ENCODE peak calls at places on chromosomes 12 and 14, in six cellular contexts. One of them, this sample, is unnamed.

GRCh38 chr12:29024117-29024516 is 125.0 kb upstream of the FAR2 start:
- DNase-seq in NCI-H1417 treated with DMSO at 0.1 percent for 48 hours: no peak
- DNase-seq in NAMALWA: no peak
- DNase-seq in epithelial cell of proximal tubule: no peak
- DNase-seq in foreskin fibroblast: no peak
- DNase-seq in retina: no peak
- DNase-seq in this sample: no peak

GRCh38 chr12:44477331-44477980 is 398.7 kb downstream of the NELL2 start:
- DNase-seq in NCI-H1417 treated with DMSO at 0.1 percent for 48 hours: no peak
- DNase-seq in NAMALWA: no peak
- DNase-seq in epithelial cell of proximal tubule: no peak
- DNase-seq in foreskin fibroblast: no peak
- DNase-seq in retina: no peak
- DNase-seq in this sample: no peak

GRCh38 chr12:125549836-125550235 is 484.6 kb downstream of the AACS start:
- DNase-seq in NCI-H1417 treated with DMSO at 0.1 percent for 48 hours: no peak
- DNase-seq in NAMALWA: peak; percentile 33
- DNase-seq in epithelial cell of proximal tubule: no peak
- DNase-seq in foreskin fibroblast: no peak
- DNase-seq in retina: no peak
- DNase-seq in this sample: peak; percentile 45

GRCh38 chr12:89370411-89370810 is 18.1 kb upstream of the DUSP6 start:
- DNase-seq in NCI-H1417 treated with DMSO at 0.1 percent for 48 hours: no peak
- DNase-seq in NAMALWA: no peak
- DNase-seq in epithelial cell of proximal tubule: no peak
- DNase-seq in foreskin fibroblast: no peak
- DNase-seq in retina: no peak
- DNase-seq in this sample: no peak

GRCh38 chr12:6899837-6900519 is 4.6 kb upstream of the LRRC23 start:
- DNase-seq in NCI-H1417 treated with DMSO at 0.1 percent for 48 hours: no peak
- DNase-seq in NAMALWA: no peak
- DNase-seq in epithelial cell of proximal tubule: no peak
- DNase-seq in foreskin fibroblast: no peak
- DNase-seq in retina: no peak
- DNase-seq in this sample: no peak

GRCh38 chr12:103715494-103715893 is 125.5 kb downstream of the NT5DC3 start:
- DNase-seq in NCI-H1417 treated with DMSO at 0.1 percent for 48 hours: no peak
- DNase-seq in NAMALWA: no peak
- DNase-seq in epithelial cell of proximal tubule: no peak
- DNase-seq in foreskin fibroblast: no peak
- DNase-seq in retina: no peak
- DNase-seq in this sample: no peak

GRCh38 chr14:68283378-68284123 is 464.0 kb downstream of the RAD51B start:
- DNase-seq in NCI-H1417 treated with DMSO at 0.1 percent for 48 hours: no peak
- DNase-seq in NAMALWA: peak; percentile 80
- DNase-seq in epithelial cell of proximal tubule: no peak
- DNase-seq in foreskin fibroblast: no peak
- DNase-seq in retina: no peak
- DNase-seq in this sample: no peak

GRCh38 chr14:85124896-85125295 is 405.0 kb upstream of the FLRT2 start:
- DNase-seq in NCI-H1417 treated with DMSO at 0.1 percent for 48 hours: no peak
- DNase-seq in NAMALWA: no peak
- DNase-seq in epithelial cell of proximal tubule: no peak
- DNase-seq in foreskin fibroblast: no peak
- DNase-seq in retina: peak; percentile 52
- DNase-seq in this sample: no peak

GRCh38 chr12:89349814-89350213 is 2.5 kb downstream of the DUSP6 start:
- DNase-seq in NCI-H1417 treated with DMSO at 0.1 percent for 48 hours: no peak
- DNase-seq in NAMALWA: no peak
- DNase-seq in epithelial cell of proximal tubule: no peak
- DNase-seq in foreskin fibroblast: peak; percentile 49
- DNase-seq in retina: peak; percentile 51
- DNase-seq in this sample: no peak

GRCh38 chr12:22792198-22792597 is 167.2 kb downstream of the ETNK1 start:
- DNase-seq in NCI-H1417 treated with DMSO at 0.1 percent for 48 hours: no peak
- DNase-seq in NAMALWA: no peak
- DNase-seq in epithelial cell of proximal tubule: no peak
- DNase-seq in foreskin fibroblast: no peak
- DNase-seq in retina: no peak
- DNase-seq in this sample: no peak

GRCh38 chr14:103847439-103847953 is at the start of gene PPP1R13B:
- DNase-seq in NCI-H1417 treated with DMSO at 0.1 percent for 48 hours: peak; percentile 59
- DNase-seq in NAMALWA: peak; percentile 91
- DNase-seq in epithelial cell of proximal tubule: no peak
- DNase-seq in foreskin fibroblast: peak; percentile 78
- DNase-seq in retina: peak; percentile 91
- DNase-seq in this sample: peak; percentile 94

GRCh38 chr12:6407206-6407954 is 23.4 kb downstream of the LTBR start:
- DNase-seq in NCI-H1417 treated with DMSO at 0.1 percent for 48 hours: no peak
- DNase-seq in NAMALWA: no peak
- DNase-seq in epithelial cell of proximal tubule: no peak
- DNase-seq in foreskin fibroblast: no peak
- DNase-seq in retina: no peak
- DNase-seq in this sample: no peak

GRCh38 chr14:91892918-91893527 is 25.7 kb upstream of the TC2N start:
- DNase-seq in NCI-H1417 treated with DMSO at 0.1 percent for 48 hours: no peak
- DNase-seq in NAMALWA: peak; percentile 70
- DNase-seq in epithelial cell of proximal tubule: no peak
- DNase-seq in foreskin fibroblast: no peak
- DNase-seq in retina: no peak
- DNase-seq in this sample: peak; percentile 48

GRCh38 chr14:54086780-54087179 is 130.2 kb upstream of the BMP4 start:
- DNase-seq in NCI-H1417 treated with DMSO at 0.1 percent for 48 hours: no peak
- DNase-seq in NAMALWA: no peak
- DNase-seq in epithelial cell of proximal tubule: no peak
- DNase-seq in foreskin fibroblast: no peak
- DNase-seq in retina: no peak
- DNase-seq in this sample: no peak

GRCh38 chr12:123388218-123388947 is 4.5 kb downstream of the KMT5A start:
- DNase-seq in NCI-H1417 treated with DMSO at 0.1 percent for 48 hours: no peak
- DNase-seq in NAMALWA: peak; percentile 71
- DNase-seq in epithelial cell of proximal tubule: no peak
- DNase-seq in foreskin fibroblast: peak; percentile 68
- DNase-seq in retina: peak; percentile 65
- DNase-seq in this sample: peak; percentile 65

GRCh38 chr12:127162307-127162706 is 1104.7 kb upstream of the TMEM132C start:
- DNase-seq in NCI-H1417 treated with DMSO at 0.1 percent for 48 hours: no peak
- DNase-seq in NAMALWA: no peak
- DNase-seq in epithelial cell of proximal tubule: no peak
- DNase-seq in foreskin fibroblast: no peak
- DNase-seq in retina: no peak
- DNase-seq in this sample: no peak

GRCh38 chr12:54452628-54453027 is 20.8 kb downstream of the GTSF1 start:
- DNase-seq in NCI-H1417 treated with DMSO at 0.1 percent for 48 hours: no peak
- DNase-seq in NAMALWA: no peak
- DNase-seq in epithelial cell of proximal tubule: no peak
- DNase-seq in foreskin fibroblast: no peak
- DNase-seq in retina: no peak
- DNase-seq in this sample: no peak

GRCh38 chr12:107760207-107760816 is 625 bp downstream of the PRDM4 start:
- DNase-seq in NCI-H1417 treated with DMSO at 0.1 percent for 48 hours: no peak
- DNase-seq in NAMALWA: peak; percentile 49
- DNase-seq in epithelial cell of proximal tubule: no peak
- DNase-seq in foreskin fibroblast: no peak
- DNase-seq in retina: peak; percentile 61
- DNase-seq in this sample: no peak

GRCh38 chr14:48568688-48569087 is 893.3 kb upstream of the MDGA2 start:
- DNase-seq in NCI-H1417 treated with DMSO at 0.1 percent for 48 hours: no peak
- DNase-seq in NAMALWA: no peak
- DNase-seq in epithelial cell of proximal tubule: no peak
- DNase-seq in foreskin fibroblast: no peak
- DNase-seq in retina: no peak
- DNase-seq in this sample: no peak

GRCh38 chr12:93603762-93604161 is 31.3 kb downstream of the SOCS2 start:
- DNase-seq in NCI-H1417 treated with DMSO at 0.1 percent for 48 hours: no peak
- DNase-seq in NAMALWA: no peak
- DNase-seq in epithelial cell of proximal tubule: no peak
- DNase-seq in foreskin fibroblast: no peak
- DNase-seq in retina: no peak
- DNase-seq in this sample: no peak

GRCh38 chr14:76770521-76771431 is 9.5 kb downstream of the VASH1 start:
- DNase-seq in NCI-H1417 treated with DMSO at 0.1 percent for 48 hours: no peak
- DNase-seq in NAMALWA: no peak
- DNase-seq in epithelial cell of proximal tubule: no peak
- DNase-seq in foreskin fibroblast: no peak
- DNase-seq in retina: no peak
- DNase-seq in this sample: no peak

GRCh38 chr12:85277900-85278597 is 2.0 kb upstream of the ALX1 start:
- DNase-seq in NCI-H1417 treated with DMSO at 0.1 percent for 48 hours: no peak
- DNase-seq in NAMALWA: no peak
- DNase-seq in epithelial cell of proximal tubule: no peak
- DNase-seq in foreskin fibroblast: no peak
- DNase-seq in retina: peak; percentile 69
- DNase-seq in this sample: no peak

GRCh38 chr14:64940336-64940910 is 2.1 kb downstream of the GPX2 start:
- DNase-seq in NCI-H1417 treated with DMSO at 0.1 percent for 48 hours: no peak
- DNase-seq in NAMALWA: no peak
- DNase-seq in epithelial cell of proximal tubule: no peak
- DNase-seq in foreskin fibroblast: no peak
- DNase-seq in retina: no peak
- DNase-seq in this sample: no peak

GRCh38 chr12:24668563-24668962 is 280.3 kb downstream of the BCAT1 start:
- DNase-seq in NCI-H1417 treated with DMSO at 0.1 percent for 48 hours: no peak
- DNase-seq in NAMALWA: no peak
- DNase-seq in epithelial cell of proximal tubule: no peak
- DNase-seq in foreskin fibroblast: no peak
- DNase-seq in retina: no peak
- DNase-seq in this sample: no peak

GRCh38 chr14:71665157-71665556 is 267.1 kb upstream of the RGS6 start:
- DNase-seq in NCI-H1417 treated with DMSO at 0.1 percent for 48 hours: no peak
- DNase-seq in NAMALWA: no peak
- DNase-seq in epithelial cell of proximal tubule: peak; percentile 26
- DNase-seq in foreskin fibroblast: peak; percentile 66
- DNase-seq in retina: no peak
- DNase-seq in this sample: no peak